ENCODE peak calls at places on chromosomes 7 and 10, in eight cellular contexts. B is SJCRH30, W is GM03348, Z is GM23248, S is M059J, A is pons, F is OCI-M1, M is aorta. K is an unnamed sample.

GRCh38 chr10:33100996-33101747 is 143.1 kb upstream of the ITGB1 start:
- DNase-seq in B (no peak), F (peak), S (no peak), A (peak), M (no peak), Z (no peak), W (no peak), K (no peak)

GRCh38 chr10:49783645-49784044 is 21.5 kb upstream of the OGDHL start:
- DNase-seq in B (no peak), F (no peak), A (no peak), Z (no peak), W (no peak), S (no peak), M (no peak), K (no peak)

GRCh38 chr10:102629661-102630614 is 14.3 kb upstream of the TRIM8 start:
- DNase-seq in Z (peak), B (peak), F (peak), W (peak), M (no peak), A (no peak), S (peak), K (peak)

GRCh38 chr7:97293031-97293430 is 175.5 kb downstream of the SDHAF3 start:
- DNase-seq in S (no peak), B (no peak), W (no peak), A (no peak), M (no peak), F (no peak), Z (no peak), K (no peak)

GRCh38 chr10:3906511-3907111 is 121.6 kb upstream of the KLF6 start:
- DNase-seq in S (peak), M (no peak), A (no peak), W (no peak), B (no peak), F (no peak), Z (peak), K (no peak)

GRCh38 chr10:44706745-44707144 is 204.4 kb upstream of the TMEM72 start:
- DNase-seq in A (no peak), Z (peak), W (peak), S (peak), B (no peak), F (no peak), M (no peak), K (no peak)

GRCh38 chr7:133051066-133051465 is 30.8 kb downstream of the CHCHD3 start:
- DNase-seq in M (no peak), F (peak), B (peak), W (peak), Z (peak), S (peak), A (no peak), K (no peak)

GRCh38 chr7:93150200-93150835 is 2.1 kb upstream of the SAMD9L start:
- DNase-seq in S (peak), M (no peak), A (peak), Z (peak), W (peak), F (peak), B (no peak), K (no peak)

K was measured in posterior vena cava.